ENCODE peak calls at places on chromosomes 11 and 22, in six cellular contexts. H is A549, Z is K562, F is NB4, A is GM12878, L is endothelial cell of umbilical vein. R is an unnamed sample.

GRCh38 chr11:129814244-129814992 is 1.2 kb upstream of the TMEM45B start:
- DNase-seq in A (no peak), H (no peak), F (no peak), Z (peak), L (no peak), R (no peak)

GRCh38 chr22:49962751-49963646 is 2.4 kb downstream of the PIM3 start:
- DNase-seq in L (no peak), Z (no peak), F (no peak), H (no peak), A (no peak), R (no peak)

GRCh38 chr22:40210814-40211213 is 33.1 kb downstream of the TNRC6B start:
- DNase-seq in A (peak), Z (no peak), H (no peak), L (no peak), F (peak), R (no peak)

GRCh38 chr22:40857309-40857851 is 432 bp downstream of the XPNPEP3 start:
- DNase-seq in L (no peak), Z (no peak), A (no peak), H (no peak), F (no peak), R (no peak)

GRCh38 chr11:20060647-20061205 is 99.5 kb downstream of the DBX1 start:
- DNase-seq in H (no peak), Z (no peak), L (no peak), F (no peak), A (no peak), R (no peak)

GRCh38 chr11:113162590-113162961 is 151.8 kb upstream of the TTC12 start:
- DNase-seq in Z (no peak), H (no peak), F (no peak), L (no peak), A (no peak), R (no peak)

GRCh38 chr11:64642876-64643257 is 51.8 kb downstream of the SLC22A12 start:
- DNase-seq in A (no peak), F (no peak), H (no peak), L (no peak), Z (no peak), R (no peak)

GRCh38 chr11:19673924-19674390 is 38.7 kb upstream of the NAV2 start:
- DNase-seq in A (no peak), F (peak), Z (no peak), H (no peak), L (peak), R (no peak)

GRCh38 chr22:46528121-46528610 is 9.3 kb downstream of the CELSR1 start:
- DNase-seq in F (peak), A (no peak), Z (no peak), L (peak), H (peak), R (peak)

GRCh38 chr22:50704510-50705218 is 32.0 kb downstream of the SHANK3 start:
- DNase-seq in F (no peak), H (no peak), L (no peak), A (no peak), Z (no peak), R (no peak)

GRCh38 chr22:24482586-24482985 is 12.5 kb upstream of the UPB1 start:
- DNase-seq in F (peak), H (no peak), L (peak), A (no peak), Z (no peak), R (no peak)

GRCh38 chr22:29194269-29194668 is 11.4 kb upstream of the EMID1 start:
- DNase-seq in A (no peak), Z (no peak), F (no peak), H (no peak), L (no peak), R (no peak)

GRCh38 chr11:131689049-131689925 is 318.9 kb downstream of the NTM start:
- DNase-seq in L (no peak), F (no peak), A (no peak), Z (no peak), H (no peak), R (no peak)

GRCh38 chr11:86288776-86289507 is 13.1 kb upstream of the HIKESHI start:
- DNase-seq in L (no peak), A (no peak), Z (peak), F (no peak), H (no peak), R (no peak)

GRCh38 chr11:110883266-110883665 is 171.0 kb upstream of the ARHGAP20 start:
- DNase-seq in A (no peak), H (no peak), L (no peak), Z (no peak), F (no peak), R (no peak)

GRCh38 chr11:110890995-110891394 is 178.8 kb upstream of the ARHGAP20 start:
- DNase-seq in Z (no peak), H (no peak), F (no peak), L (no peak), A (no peak), R (no peak)

GRCh38 chr11:110891411-110891810 is 179.2 kb upstream of the ARHGAP20 start:
- DNase-seq in L (no peak), Z (no peak), F (no peak), H (no peak), A (no peak), R (no peak)

DNA sequence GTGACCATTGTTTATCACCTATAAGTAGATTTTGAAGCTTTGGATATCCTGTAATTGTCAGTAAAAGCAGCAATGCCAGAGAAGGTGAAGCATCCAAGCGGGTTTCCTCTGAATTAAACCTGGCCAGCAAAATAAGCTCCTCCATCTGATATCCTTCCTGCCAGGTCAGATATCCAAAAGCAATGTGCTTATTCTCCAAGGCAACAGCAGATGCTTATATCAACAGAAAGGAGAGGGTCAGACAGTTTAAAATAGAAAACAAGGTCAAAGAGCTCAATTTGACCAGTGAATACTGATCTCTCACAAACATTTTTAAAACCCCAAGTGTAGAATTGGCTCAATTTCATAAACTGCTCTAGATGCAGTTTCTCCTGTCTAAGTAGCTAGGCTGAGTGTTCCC is 174.0 kb upstream of the ARHGAP20 start:
- DNase-seq in Z (no peak), H (no peak), L (no peak), F (no peak), A (no peak), R (no peak)
- TF ChIP-seq MYC in Z (no peak), H (no peak), L (no peak), F (no peak), A (no peak), R (no peak)

GRCh38 chr11:68014157-68014965 is 4.2 kb downstream of the ALDH3B1 start:
- DNase-seq in F (peak), H (peak), Z (no peak), L (peak), A (no peak), R (no peak)
- TF ChIP-seq POLR2A in F (no peak), H (no peak), Z (no peak), L (no peak), A (no peak), R (no peak)

DNA sequence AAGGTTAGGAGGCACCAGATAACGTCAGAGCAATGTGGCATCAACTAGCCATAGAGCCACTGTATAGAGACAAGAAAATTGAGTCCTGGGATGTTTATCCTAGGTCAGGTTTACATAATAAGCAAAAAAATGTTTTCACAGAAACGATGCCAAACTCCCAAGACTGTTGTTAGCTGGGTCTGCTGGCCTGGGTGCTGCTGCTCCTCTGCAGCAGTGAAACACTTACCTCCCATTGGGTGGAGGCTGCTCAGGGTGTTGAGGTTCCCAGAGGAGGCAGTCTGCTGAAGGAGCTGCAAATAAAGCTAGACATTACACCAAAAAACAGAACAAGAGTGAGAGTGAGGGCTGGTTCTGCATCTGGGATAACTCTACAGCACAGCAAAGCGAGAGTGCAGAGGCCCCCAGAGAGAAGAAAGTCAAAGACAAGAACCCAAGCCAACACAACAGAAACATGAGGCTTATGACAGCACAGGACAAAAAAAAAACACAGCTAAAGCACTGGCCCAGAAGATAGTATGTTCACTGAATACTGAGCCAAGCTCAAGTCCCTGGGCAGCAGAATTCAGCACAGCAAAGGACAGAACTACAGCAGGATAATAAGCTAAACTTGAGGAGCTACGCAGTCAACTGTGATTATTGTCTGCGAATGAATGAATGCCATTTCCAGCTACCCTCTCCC is 29.9 kb upstream of the RAPSN start:
- DNase-seq in Z (no peak), H (no peak), A (no peak), F (no peak), L (no peak), R (no peak)
- TF ChIP-seq MYC in Z (no peak), H (no peak), A (no peak), F (no peak), L (no peak), R (no peak)

GRCh38 chr11:118359295-118359958 is at the start of gene UBE4A:
- DNase-seq in F (peak), Z (peak), A (peak), L (peak), H (peak), R (peak)
- TF ChIP-seq POLR2A in F (peak), Z (peak), A (peak), L (peak), H (peak), R (peak)

DNA sequence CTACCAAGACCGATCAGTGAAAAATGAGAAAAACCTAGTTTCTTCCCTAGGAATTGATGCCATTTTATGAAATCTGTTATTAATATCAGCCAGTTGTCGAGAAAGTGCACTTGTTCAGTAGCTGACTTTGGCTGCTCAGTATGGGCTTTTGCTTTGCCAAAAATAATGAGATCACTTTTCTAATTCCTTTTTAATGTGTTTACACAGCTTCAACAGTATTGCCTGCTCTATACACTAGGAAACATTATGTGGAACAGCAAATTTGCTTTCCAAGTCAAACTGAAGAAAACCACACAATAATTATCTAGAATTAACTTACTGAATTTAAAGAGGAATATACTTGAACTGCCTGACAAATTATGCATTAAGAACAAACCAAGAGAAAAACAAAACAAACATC is 34.4 kb downstream of the SCUBE2 start:
- DNase-seq in F (no peak), A (no peak), H (no peak), L (peak), Z (no peak), R (no peak)
- TF ChIP-seq MYC in F (no peak), A (no peak), H (no peak), L (no peak), Z (no peak), R (no peak)

DNA sequence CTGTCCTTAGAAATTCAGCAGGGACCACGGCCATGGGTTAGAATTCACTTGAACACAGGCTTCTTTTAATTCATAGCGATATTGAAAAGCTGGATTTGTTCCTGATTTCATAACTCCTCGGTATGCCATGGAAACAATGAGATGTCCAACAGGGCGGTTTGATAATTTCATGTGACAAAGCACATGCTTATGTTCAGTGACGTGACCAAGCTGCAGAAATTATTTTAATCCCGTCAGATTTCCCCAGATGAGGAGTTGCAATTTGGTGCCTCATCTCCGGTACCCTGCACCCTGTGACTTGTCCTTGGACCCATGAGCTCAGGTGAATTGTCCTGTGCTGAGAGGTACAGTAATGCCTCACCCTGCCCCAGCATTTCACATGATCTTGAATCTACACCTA is 81.7 kb downstream of the C11orf91 start:
- DNase-seq in L (no peak), A (no peak), H (no peak), F (no peak), Z (no peak), R (no peak)
- TF ChIP-seq POLR2A in L (no peak), A (no peak), H (no peak), F (no peak), Z (no peak), R (no peak)

GRCh38 chr11:69115586-69116560 is 39.9 kb upstream of the SMIM38 start:
- DNase-seq in F (no peak), Z (no peak), H (peak), A (no peak), L (no peak), R (no peak)
- TF ChIP-seq MYC in F (no peak), Z (no peak), H (no peak), A (no peak), L (no peak), R (no peak)

DNA sequence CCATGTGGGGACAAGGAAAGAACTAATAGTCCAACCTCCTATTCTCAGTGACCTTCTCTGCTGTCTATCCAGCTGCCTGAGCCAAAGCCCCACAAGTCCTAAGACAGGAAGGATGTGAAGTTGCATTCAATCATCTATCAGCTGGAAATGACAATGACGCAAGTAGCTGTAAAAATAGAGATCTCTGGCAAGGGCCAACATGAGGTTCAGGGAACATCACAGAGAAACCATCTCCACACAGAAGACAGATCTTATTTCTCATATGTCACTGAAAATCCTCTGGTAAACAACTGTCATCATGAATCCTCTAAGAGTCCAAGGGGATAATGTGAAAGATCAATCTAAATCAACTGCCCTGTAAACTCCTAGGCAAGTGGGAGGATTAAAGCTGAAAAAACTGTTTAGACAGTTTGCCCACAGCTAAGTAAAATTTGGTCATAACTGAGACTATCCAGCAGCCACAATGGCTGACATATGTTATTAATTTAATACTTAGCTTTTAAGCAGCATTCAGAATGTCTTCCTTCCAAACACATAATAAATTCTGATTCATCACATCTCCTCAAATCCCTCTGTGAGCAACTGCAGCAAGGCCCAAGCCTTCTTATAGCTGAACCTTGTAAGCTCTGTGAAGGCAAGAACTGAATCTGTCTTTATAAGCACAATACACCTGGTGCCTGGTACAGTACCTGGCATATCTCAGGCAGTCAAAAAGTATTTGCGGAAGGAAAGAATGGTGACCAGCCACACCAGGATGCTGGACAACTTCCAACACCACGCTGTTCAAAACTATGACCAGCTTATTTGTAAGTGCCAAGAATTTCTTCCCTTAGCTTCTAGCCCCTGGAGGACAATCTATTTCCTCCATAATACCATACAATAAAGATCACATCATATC is 52.0 kb downstream of the ALG9 start:
- DNase-seq in A (no peak), H (no peak), L (peak), F (peak), Z (no peak), R (no peak)
- TF ChIP-seq POLR2A in A (no peak), H (no peak), L (no peak), F (no peak), Z (no peak), R (no peak)

DNA sequence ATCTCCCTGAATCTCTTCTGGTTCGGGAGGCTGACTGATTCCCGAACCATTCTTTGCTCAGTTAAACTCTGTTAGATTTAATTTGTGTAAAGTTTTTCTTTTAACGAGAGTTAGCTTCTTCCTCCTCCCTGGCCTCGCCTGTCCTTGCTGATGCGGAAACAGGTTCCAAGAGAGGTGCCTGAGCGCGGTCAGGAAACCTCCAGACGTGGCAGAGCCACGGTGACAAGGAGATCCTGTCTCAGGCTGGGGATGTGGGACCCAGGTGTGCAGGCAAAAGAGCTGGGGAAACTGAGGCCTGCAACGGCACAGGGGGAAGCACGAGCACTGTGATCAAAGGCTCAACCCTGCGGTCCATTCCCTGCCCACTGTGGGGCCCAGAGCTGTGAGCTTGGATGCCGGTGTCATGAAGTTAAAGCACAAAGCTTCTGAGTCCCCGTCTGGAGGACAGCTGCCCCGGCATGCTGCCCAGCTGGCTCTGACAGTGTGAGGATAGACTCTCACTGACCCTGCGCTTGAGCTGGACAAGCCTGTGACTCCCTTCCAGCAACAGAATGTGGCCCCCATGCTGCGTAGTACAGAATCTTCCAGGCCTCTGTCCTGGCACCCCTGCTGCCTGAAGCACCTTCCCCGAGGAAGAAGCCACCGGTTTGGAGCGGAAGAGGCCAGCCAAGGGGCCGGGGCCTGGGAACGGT is 960.6 kb downstream of the BRD1 start:
- DNase-seq in A (no peak), H (no peak), L (no peak), Z (no peak), F (no peak), R (no peak)
- TF ChIP-seq MYC in A (no peak), H (no peak), L (no peak), Z (no peak), F (no peak), R (no peak)

GRCh38 chr11:65652511-65653228 is 10.0 kb downstream of the RELA start:
- DNase-seq in Z (peak), A (peak), L (peak), F (peak), H (peak), R (peak)
- TF ChIP-seq POLR2A in Z (peak), A (peak), L (peak), F (peak), H (peak), R (peak)

R was measured in HepG2.